ENCODE peak calls at places on chromosomes 5 and 9, in seven cellular contexts. K is GM12878, H is spleen, Q is transverse colon, J is prostate gland, F is uterus, B is K562. A is an unnamed sample. For H3K27me3, the result is how much of the 10 kb centered on the place peaks cover.

GRCh38 chr5:1244976-1245375 is 19.8 kb downstream of the SLC6A18 start:
- DNase-seq in K (no peak), Q (no peak), J (no peak), B (peak), H (no peak), F (no peak), A (no peak)

GRCh38 chr9:116471093-116471906 is 215.8 kb upstream of the TRIM32 start:
- DNase-seq in B (peak), J (no peak), Q (no peak), H (no peak), F (peak), K (no peak), A (no peak)

GRCh38 chr9:111798786-111799185 is 4.0 kb upstream of the SHOC1 start:
- DNase-seq in B (no peak), F (no peak), J (no peak), H (no peak), K (no peak), Q (no peak), A (no peak)

GRCh38 chr5:61423487-61424157 is 91.6 kb downstream of the ZSWIM6 start:
- DNase-seq in H (no peak), J (no peak), K (no peak), Q (no peak), B (no peak), F (no peak), A (no peak)

GRCh38 chr9:121613009-121613766 is 38.2 kb upstream of the DAB2IP start:
- DNase-seq in H (no peak), K (no peak), F (no peak), Q (no peak), B (no peak), J (no peak), A (peak)

GRCh38 chr5:79146352-79146751 is 34.7 kb downstream of the BHMT start:
- DNase-seq in K (no peak), H (no peak), Q (no peak), F (no peak), B (no peak), J (no peak), A (no peak)

GRCh38 chr9:128150594-128151342 is 1.5 kb downstream of the LCN2 start:
- DNase-seq in K (no peak), J (no peak), B (peak), F (no peak), H (peak), Q (peak), A (no peak)

GRCh38 chr5:96601200-96601599 is 61.0 kb upstream of the CAST start:
- DNase-seq in H (no peak), Q (no peak), B (no peak), F (no peak), J (no peak), K (no peak), A (no peak)

GRCh38 chr9:21119093-21119770 is 22.4 kb downstream of the IFNW1 start:
- DNase-seq in Q (no peak), F (no peak), H (no peak), J (no peak), K (no peak), B (no peak), A (no peak)

GRCh38 chr5:82549263-82549662 is 271.1 kb upstream of the RPS23 start:
- DNase-seq in K (no peak), J (no peak), Q (no peak), F (no peak), B (no peak), H (no peak), A (no peak)

GRCh38 chr5:157516016-157516415 is 56.0 kb downstream of the NIPAL4 start:
- DNase-seq in B (no peak), H (no peak), Q (no peak), F (peak), J (no peak), K (no peak), A (no peak)

GRCh38 chr9:35293381-35293780 is 131.6 kb downstream of the UNC13B start:
- DNase-seq in F (no peak), B (no peak), K (no peak), J (no peak), Q (no peak), H (no peak), A (no peak)

GRCh38 chr9:126763130-126763764 is 41.6 kb upstream of the ZBTB43 start:
- DNase-seq in Q (no peak), F (no peak), B (peak), K (no peak), J (no peak), H (no peak), A (no peak)

GRCh38 chr5:174503461-174504265 is 220.7 kb upstream of the MSX2 start:
- DNase-seq in H (no peak), B (no peak), F (no peak), Q (peak), J (peak), K (no peak), A (no peak)

GRCh38 chr5:79982136-79982535 is 8.9 kb downstream of the MTX3 start:
- DNase-seq in J (no peak), F (no peak), K (no peak), H (no peak), Q (no peak), B (no peak), A (no peak)

GRCh38 chr5:151495330-151495729 is 47.9 kb downstream of the SLC36A1 start:
- DNase-seq in K (no peak), B (no peak), J (no peak), Q (no peak), H (no peak), F (no peak), A (no peak)

GRCh38 chr5:159787837-159788236 is 128.4 kb upstream of the ADRA1B start:
- DNase-seq in F (no peak), H (no peak), K (no peak), B (no peak), Q (no peak), J (no peak), A (no peak)

GRCh38 chr5:2608391-2608790 is 143.1 kb downstream of the IRX2 start:
- DNase-seq in Q (no peak), K (no peak), J (no peak), H (no peak), B (no peak), F (no peak), A (no peak)

GRCh38 chr9:15178621-15179020 is 128.4 kb downstream of the TTC39B start:
- DNase-seq in K (no peak), Q (no peak), J (no peak), H (no peak), B (no peak), F (no peak), A (no peak)

GRCh38 chr9:35108946-35109575 is 6.1 kb upstream of the STOML2 start:
- DNase-seq in H (no peak), Q (no peak), K (no peak), J (no peak), F (no peak), B (peak), A (no peak)

GRCh38 chr9:17824191-17824926 is 245.5 kb downstream of the SH3GL2 start:
- DNase-seq in B (no peak), F (no peak), H (no peak), J (no peak), Q (no peak), K (no peak), A (no peak)

GRCh38 chr5:132386644-132387286 is 17.3 kb downstream of the SLC22A5 start:
- DNase-seq in Q (peak), K (peak), J (peak), B (peak), F (peak), H (peak), A (no peak)
- TF ChIP-seq POLR2A in Q (no peak), K (no peak), J (no peak), B (no peak), F (no peak), H (no peak), A (no peak)

GRCh38 chr5:141475625-141476131 is at the start of gene PCDHGC3:
- DNase-seq in Q (peak), K (peak), F (peak), B (no peak), J (peak), H (peak), A (peak)
- H3K27me3 ChIP-seq in Q (under half), K (under half), F (under half), B (under half), J (under half), H (under half), A (under half)

GRCh38 chr5:142324377-142324870 is 397 bp downstream of the SPRY4 start:
- DNase-seq in J (no peak), K (no peak), B (peak), H (no peak), Q (no peak), F (no peak), A (no peak)

GRCh38 chr5:142326480-142326938 is 1.7 kb upstream of the SPRY4 start:
- DNase-seq in J (no peak), F (no peak), Q (no peak), H (no peak), B (no peak), K (no peak), A (no peak)

GRCh38 chr5:142325677-142326479 is 1.1 kb upstream of the SPRY4 start:
- DNase-seq in B (peak), H (no peak), K (no peak), Q (peak), J (peak), F (peak), A (no peak)

GRCh38 chr5:142323480-142324376 is 1.1 kb downstream of the SPRY4 start:
- DNase-seq in F (peak), J (no peak), B (no peak), Q (peak), K (no peak), H (no peak), A (no peak)

DNA sequence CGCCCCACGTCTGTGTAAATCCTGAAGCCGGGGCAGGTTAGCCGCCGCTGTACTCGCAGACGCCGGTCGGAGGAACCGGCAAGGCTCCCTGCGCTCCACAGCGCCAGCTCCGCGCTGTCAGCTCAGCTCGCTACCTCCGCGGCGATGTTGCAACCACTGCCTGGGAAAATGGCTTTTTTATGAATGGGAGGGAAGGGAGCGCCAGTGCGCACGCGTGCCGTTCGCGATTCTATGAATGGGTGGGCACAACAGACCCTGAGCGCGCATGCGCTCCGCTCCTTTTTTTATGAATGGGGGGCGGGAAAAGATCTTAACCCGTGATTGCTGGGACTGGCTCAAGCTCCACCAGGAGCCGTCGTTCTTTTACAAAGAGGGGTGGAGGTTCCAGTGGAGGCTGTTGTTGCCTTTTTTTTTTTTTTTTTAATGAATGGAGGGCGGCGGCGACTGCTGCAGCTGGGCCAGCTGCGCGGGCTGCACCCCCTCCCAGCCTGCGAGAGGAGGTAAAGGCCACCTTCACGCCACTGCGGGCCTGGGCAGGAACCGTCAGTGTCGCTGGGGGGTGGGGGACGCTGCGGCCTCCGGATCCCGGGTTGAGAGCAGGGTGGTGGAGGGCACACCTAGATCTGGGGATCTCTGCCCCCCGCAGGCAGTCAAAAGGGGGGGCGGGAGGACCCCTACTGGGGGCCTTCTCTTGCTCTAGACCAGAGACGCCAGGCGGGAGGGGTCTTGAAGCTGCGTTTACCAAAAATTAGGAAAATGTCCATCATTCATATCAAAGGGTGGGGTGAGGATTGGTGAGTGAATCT is at the start of gene SPRY4:
- DNase-seq in K (peak), Q (peak), J (peak), H (peak), B (peak), F (peak), A (peak)
- TF ChIP-seq POLR2A in K (peak), Q (peak), J (peak), H (peak), B (peak), F (peak), A (peak)

GRCh38 chr5:128536229-128536860 is 1.7 kb downstream of the FBN2 start:
- DNase-seq in Q (no peak), F (no peak), H (no peak), B (no peak), K (no peak), J (no peak), A (no peak)
- H3K27me3 ChIP-seq in Q (half or more), F (under half), H (under half), B (under half), K (under half), J (under half), A (half or more)

GRCh38 chr9:69471433-69471832 is 146.4 kb downstream of the ENTREP1 start:
- DNase-seq in J (no peak), K (no peak), F (no peak), B (no peak), H (no peak), Q (no peak), A (no peak)

GRCh38 chr9:69476016-69476415 is 151.0 kb downstream of the ENTREP1 start:
- DNase-seq in F (no peak), H (no peak), K (no peak), Q (no peak), J (no peak), B (no peak), A (no peak)

GRCh38 chr9:69476797-69477196 is 151.8 kb downstream of the ENTREP1 start:
- DNase-seq in J (no peak), B (no peak), K (no peak), F (no peak), H (no peak), Q (no peak), A (no peak)

GRCh38 chr9:69472101-69472625 is 147.1 kb downstream of the ENTREP1 start:
- DNase-seq in F (no peak), J (no peak), H (no peak), K (no peak), B (no peak), Q (no peak), A (no peak)

GRCh38 chr9:69474821-69475220 is 149.8 kb downstream of the ENTREP1 start:
- DNase-seq in B (no peak), Q (no peak), F (no peak), H (no peak), K (no peak), J (no peak), A (no peak)
- TF ChIP-seq POLR2A in B (no peak), Q (no peak), F (no peak), H (no peak), K (no peak), J (no peak), A (no peak)

DNA sequence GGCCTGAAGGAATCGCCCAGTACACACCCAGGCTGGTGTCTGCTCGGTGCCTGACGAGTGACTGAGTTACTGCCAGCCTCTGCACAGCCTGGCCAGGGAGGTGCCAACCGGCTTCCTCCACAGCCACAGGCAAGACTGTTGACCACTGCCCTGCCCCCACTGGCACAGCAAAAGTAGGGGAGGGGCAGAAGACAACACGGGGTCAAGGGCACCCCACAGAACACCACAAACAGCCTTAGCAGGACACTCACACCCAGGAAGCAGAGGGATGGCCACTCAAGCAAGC is 722 bp upstream of the LHX3 start:
- DNase-seq in K (no peak), J (no peak), F (no peak), B (no peak), Q (no peak), H (no peak), A (no peak)
- H3K27me3 ChIP-seq in K (under half), J (under half), F (under half), B (under half), Q (half or more), H (under half), A (under half)

GRCh38 chr5:88860501-88860900 is 22.5 kb downstream of the MEF2C start:
- DNase-seq in B (no peak), H (no peak), K (no peak), F (no peak), Q (no peak), J (no peak), A (no peak)
- TF ChIP-seq POLR2A in B (no peak), H (no peak), K (peak), F (no peak), Q (no peak), J (no peak), A (no peak)

DNA sequence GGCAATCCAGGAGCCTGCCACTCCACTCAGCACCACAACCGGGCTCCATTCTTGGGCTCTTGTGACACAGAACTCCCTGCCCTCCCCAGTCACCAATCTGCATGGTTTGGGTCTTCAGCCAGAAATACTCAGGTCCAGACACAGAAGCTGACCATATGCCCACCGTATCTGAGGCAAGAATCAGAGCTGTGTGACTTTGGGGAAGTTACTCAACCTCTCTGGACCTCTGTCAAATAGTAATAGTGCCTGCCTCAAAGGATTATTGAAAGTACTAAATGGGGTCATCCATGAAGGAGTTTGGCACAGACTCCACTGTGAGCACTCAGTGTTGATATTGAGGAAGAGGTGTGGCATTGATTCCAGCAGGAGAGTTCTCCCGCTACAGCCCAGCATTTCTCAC is 67.5 kb downstream of the PCDH1 start:
- DNase-seq in B (no peak), H (peak), Q (no peak), K (no peak), F (no peak), J (no peak), A (no peak)
- H3K27me3 ChIP-seq in B (under half), H (under half), Q (under half), K (under half), F (under half), J (under half), A (under half)

GRCh38 chr9:8822667-8823025 is 1023.1 kb upstream of the DMAC1 start:
- DNase-seq in F (no peak), Q (no peak), K (no peak), J (no peak), B (no peak), H (no peak), A (no peak)
- TF ChIP-seq POLR2A in F (no peak), Q (no peak), K (no peak), J (no peak), B (no peak), H (no peak), A (no peak)

GRCh38 chr5:134048864-134049263 is 44.1 kb upstream of the VDAC1 start:
- DNase-seq in J (no peak), K (no peak), Q (no peak), F (no peak), B (no peak), H (no peak), A (no peak)
- H3K27me3 ChIP-seq in J (under half), K (under half), Q (under half), F (under half), B (under half), H (under half), A (under half)